ENCODE peak calls at places on chromosomes 11 and 22, in nine cellular contexts. Y, T, K, V, X, J, C, G and A are unnamed samples.

GRCh38 chr11:122559734-122560382 is 95.7 kb upstream of the UBASH3B start:
- DNase-seq in Y (peak; percentile 84), T (no peak), K (no peak), V (peak; percentile 83), X (no peak), J (no peak), C (no peak), G (no peak), A (no peak)

GRCh38 chr22:29095459-29095858 is 22.6 kb downstream of the KREMEN1 start:
- DNase-seq in Y (no peak), T (no peak), K (no peak), V (no peak), X (no peak), J (no peak), C (no peak), G (no peak), A (no peak)

GRCh38 chr11:125224391-125225015 is 60.0 kb downstream of the PKNOX2 start:
- DNase-seq in Y (peak; percentile 72), T (no peak), K (no peak), V (peak; percentile 8), X (no peak), J (no peak), C (peak; percentile 68), G (no peak), A (no peak)

GRCh38 chr11:69812927-69813326 is 6.3 kb downstream of the FGF3 start:
- DNase-seq in Y (no peak), T (no peak), K (no peak), V (no peak), X (no peak), J (no peak), C (no peak), G (no peak), A (no peak)

GRCh38 chr11:103525069-103525468 is 415.8 kb downstream of the DYNC2H1 start:
- DNase-seq in Y (no peak), T (no peak), K (no peak), V (no peak), X (no peak), J (no peak), C (no peak), G (no peak), A (no peak)

GRCh38 chr11:27020736-27021135 is 19.9 kb upstream of the BBOX1 start:
- DNase-seq in Y (no peak), T (no peak), K (no peak), V (no peak), X (no peak), J (no peak), C (no peak), G (no peak), A (no peak)

GRCh38 chr22:37806409-37807338 is 1.1 kb upstream of the GCAT start:
- DNase-seq in Y (peak; percentile 47), T (no peak), K (peak; percentile 48), V (no peak), X (no peak), J (no peak), C (peak; percentile 75), G (no peak), A (no peak)

GRCh38 chr11:80603472-80603871 is 1162.6 kb upstream of the TENM4 start:
- DNase-seq in Y (no peak), T (peak; percentile 59), K (no peak), V (no peak), X (no peak), J (no peak), C (no peak), G (no peak), A (no peak)

GRCh38 chr11:59197990-59198389 is 14.7 kb downstream of the MPEG1 start:
- DNase-seq in Y (no peak), T (no peak), K (no peak), V (no peak), X (peak; percentile 42), J (no peak), C (peak; percentile 80), G (no peak), A (peak; percentile 89)

GRCh38 chr11:116782728-116783127 is 5.1 kb downstream of the ZPR1 start:
- DNase-seq in Y (no peak), T (no peak), K (no peak), V (no peak), X (no peak), J (no peak), C (no peak), G (no peak), A (no peak)

GRCh38 chr11:15774021-15774862 is 582.1 kb downstream of the SOX6 start:
- DNase-seq in Y (no peak), T (no peak), K (no peak), V (no peak), X (no peak), J (peak; percentile 72), C (no peak), G (no peak), A (no peak)

GRCh38 chr11:4480577-4481539 is 1.6 kb upstream of the OR52K1 start:
- DNase-seq in Y (no peak), T (no peak), K (no peak), V (no peak), X (no peak), J (no peak), C (no peak), G (no peak), A (no peak)

GRCh38 chr22:19232620-19233019 is 54.1 kb upstream of the SLC25A1 start:
- DNase-seq in Y (no peak), T (no peak), K (no peak), V (no peak), X (no peak), J (no peak), C (no peak), G (no peak), A (no peak)

GRCh38 chr11:7046474-7046873 is 26.2 kb downstream of the NLRP14 start:
- DNase-seq in Y (no peak), T (no peak), K (no peak), V (no peak), X (no peak), J (no peak), C (no peak), G (no peak), A (no peak)

GRCh38 chr11:94731921-94732601 is 36.1 kb upstream of the AMOTL1 start:
- DNase-seq in Y (no peak), T (no peak), K (no peak), V (no peak), X (no peak), J (peak; percentile 84), C (peak; percentile 65), G (no peak), A (no peak)

GRCh38 chr11:43738600-43739409 is 58.3 kb downstream of the HSD17B12 start:
- DNase-seq in Y (peak; percentile 38), T (no peak), K (no peak), V (peak; percentile 2), X (no peak), J (no peak), C (no peak), G (no peak), A (no peak)

GRCh38 chr11:17548444-17548843 is 1.4 kb downstream of the OTOG start:
- DNase-seq in Y (peak; percentile 85), T (no peak), K (no peak), V (no peak), X (no peak), J (no peak), C (no peak), G (no peak), A (no peak)

GRCh38 chr11:32935462-32936029 is 42.9 kb downstream of the QSER1 start:
- DNase-seq in Y (no peak), T (no peak), K (no peak), V (no peak), X (no peak), J (no peak), C (no peak), G (no peak), A (no peak)

GRCh38 chr11:60748821-60749220 is 7.8 kb upstream of the MS4A15 start:
- DNase-seq in Y (no peak), T (no peak), K (no peak), V (no peak), X (no peak), J (no peak), C (no peak), G (no peak), A (no peak)

GRCh38 chr11:74694136-74694535 is 37.1 kb downstream of the CHRDL2 start:
- DNase-seq in Y (peak; percentile 45), T (no peak), K (no peak), V (no peak), X (no peak), J (no peak), C (no peak), G (no peak), A (no peak)

DNA sequence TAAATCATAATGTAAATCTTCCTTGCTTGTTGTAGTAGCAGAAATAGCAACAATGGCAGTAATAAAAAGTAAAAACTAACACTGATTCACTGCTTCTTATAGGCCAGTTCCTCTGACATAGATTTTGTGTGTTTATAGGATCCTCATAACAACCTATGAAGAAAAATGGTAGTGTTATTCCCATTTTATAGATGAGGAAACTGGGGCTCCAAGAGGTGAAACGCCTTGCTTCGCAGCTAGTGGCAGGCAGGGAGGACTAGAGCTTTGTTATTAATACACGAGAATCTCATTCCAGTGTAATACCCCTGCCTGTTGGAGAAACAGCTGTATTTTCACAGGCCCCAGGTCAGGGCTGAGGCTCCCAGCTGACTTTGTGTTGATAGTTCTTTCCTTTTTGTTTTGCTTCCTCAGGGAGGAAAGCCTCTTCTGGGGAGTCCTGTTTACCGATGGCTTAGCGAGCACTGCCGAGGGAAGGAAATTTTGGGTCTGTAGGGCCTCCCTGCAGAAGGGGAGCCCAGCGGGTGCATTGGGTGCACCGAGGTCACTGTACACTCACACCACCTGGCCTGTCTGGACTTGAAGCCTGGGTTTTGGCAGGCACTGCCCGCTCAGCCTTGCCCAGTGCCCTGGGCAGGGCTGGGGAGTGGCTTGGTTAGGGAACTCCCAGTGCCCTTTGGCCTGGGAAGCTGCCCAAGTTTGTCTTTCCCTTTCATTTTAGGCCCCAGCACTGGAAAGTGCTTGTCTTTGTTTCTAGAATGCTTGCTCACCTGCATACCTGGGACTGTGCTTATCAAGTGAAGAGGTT is 13.5 kb downstream of the KIAA1671 start:
- DNase-seq in Y (no peak), T (peak; percentile 90), K (peak; percentile 77), V (no peak), X (peak; percentile 43), J (no peak), C (no peak), G (no peak), A (peak; percentile 90)
- H3K4me1 ChIP-seq in Y (peaks cover 26% of the 10 kb centered on the region), T (peaks cover 53% of the 10 kb centered on the region), K (peaks cover 30% of the 10 kb centered on the region), V (peaks cover 64% of the 10 kb centered on the region), X (peaks cover 14% of the 10 kb centered on the region), J (peaks cover 53% of the 10 kb centered on the region), C (no peaks in the 10 kb centered on the region), G (peaks cover 51% of the 10 kb centered on the region), A (peaks cover 28% of the 10 kb centered on the region)

GRCh38 chr11:9571766-9572120 is 1.7 kb upstream of the WEE1 start:
- DNase-seq in Y (no peak), T (no peak), K (no peak), V (no peak), X (no peak), J (no peak), C (no peak), G (no peak), A (no peak)
- TF ChIP-seq POLR2AphosphoS5 in Y (no peak), T (no peak), K (no peak), V (no peak), X (no peak), J (no peak), C (no peak), G (no peak), A (no peak)

GRCh38 chr11:64407630-64408029 is 48.7 kb downstream of the RPS6KA4 start:
- DNase-seq in Y (no peak), T (no peak), K (no peak), V (no peak), X (no peak), J (no peak), C (no peak), G (no peak), A (no peak)
- H3K4me1 ChIP-seq in Y (peaks cover 5% of the 10 kb centered on the region), T (peaks cover 26% of the 10 kb centered on the region), K (no peaks in the 10 kb centered on the region), V (no peaks in the 10 kb centered on the region), X (no peaks in the 10 kb centered on the region), J (peaks cover 9% of the 10 kb centered on the region), C (no peaks in the 10 kb centered on the region), G (peaks cover 9% of the 10 kb centered on the region), A (peaks cover 4% of the 10 kb centered on the region)

GRCh38 chr11:65436412-65437032 is 13.9 kb downstream of the NEAT1 start:
- DNase-seq in Y (no peak), T (peak; percentile 19), K (peak; percentile 17), V (no peak), X (peak; percentile 29), J (peak; percentile 45), C (peak; percentile 62), G (peak; percentile 59), A (peak; percentile 34)
- TF ChIP-seq POLR2AphosphoS5 in Y (no peak), T (peak; percentile 86), K (no peak), V (no peak), X (peak; percentile 25), J (peak; percentile 83), C (peak; percentile 59), G (no peak), A (peak; percentile 71)